ENCODE peak calls at places on chromosomes 16 and 17, in ten cellular contexts. C, B, Z, T, U, M, J, Y, Q and S are unnamed samples.

GRCh38 chr16:88566158-88566557 is 4.0 kb upstream of the ZC3H18 start:
- DNase-seq in Y (no peak), Z (no peak), C (no peak), Q (no peak), B (peak), M (no peak), U (peak), T (no peak), J (no peak), S (no peak)

GRCh38 chr17:78966123-78966813 is 13.5 kb downstream of the LGALS3BP start:
- DNase-seq in U (no peak), Z (no peak), B (no peak), T (no peak), Q (no peak), Y (no peak), C (no peak), M (no peak), J (no peak), S (no peak)

GRCh38 chr17:56867948-56868376 is 34.0 kb downstream of the DGKE start:
- DNase-seq in B (peak), U (peak), Q (peak), M (no peak), Y (peak), C (no peak), T (no peak), Z (no peak), J (no peak), S (no peak)

GRCh38 chr16:58938856-58939255 is 204.7 kb upstream of the GOT2 start:
- DNase-seq in T (no peak), M (no peak), Z (no peak), C (no peak), J (peak), U (no peak), B (no peak), Q (no peak), Y (no peak), S (no peak)

GRCh38 chr16:3157229-3158013 is 22.6 kb downstream of the ZNF213 start:
- DNase-seq in M (peak), Y (peak), U (peak), Q (peak), Z (peak), J (peak), B (peak), C (no peak), T (peak), S (peak)

GRCh38 chr16:57801098-57801855 is 1.0 kb downstream of the KIFC3 start:
- DNase-seq in C (no peak), U (peak), Y (peak), M (no peak), Q (peak), Z (no peak), T (no peak), B (peak), J (no peak), S (peak)

GRCh38 chr17:77374170-77374936 is 233.6 kb downstream of the SEC14L1 start:
- DNase-seq in Y (peak), J (peak), Q (no peak), T (peak), C (no peak), Z (peak), U (peak), M (peak), B (peak), S (no peak)

GRCh38 chr17:65172511-65173136 is 35.5 kb downstream of the RGS9 start:
- DNase-seq in B (no peak), M (no peak), Z (no peak), Y (no peak), U (no peak), T (no peak), Q (no peak), C (no peak), J (no peak), S (no peak)

GRCh38 chr17:9473716-9474115 is 101.9 kb downstream of the STX8 start:
- DNase-seq in Y (no peak), Z (no peak), J (no peak), T (no peak), M (no peak), U (peak), B (peak), C (no peak), Q (peak), S (peak)

GRCh38 chr17:77884019-77884418 is 74.5 kb upstream of the TNRC6C start:
- DNase-seq in T (no peak), Z (no peak), J (peak), Y (peak), Q (no peak), C (no peak), M (peak), U (no peak), B (no peak), S (no peak)

GRCh38 chr17:83093506-83093905 is 14.1 kb downstream of the METRNL start:
- DNase-seq in J (no peak), T (no peak), Z (no peak), M (no peak), B (no peak), Y (no peak), C (no peak), U (no peak), Q (no peak), S (no peak)

GRCh38 chr17:42894283-42895184 is 6.1 kb upstream of the G6PC1 start:
- DNase-seq in U (no peak), Z (no peak), Q (no peak), J (no peak), C (no peak), B (no peak), M (no peak), T (no peak), Y (no peak), S (no peak)

GRCh38 chr16:69322343-69322742 is 8.0 kb downstream of the PDF start:
- DNase-seq in M (no peak), J (no peak), T (no peak), B (no peak), Q (no peak), Y (no peak), Z (no peak), C (no peak), U (no peak), S (no peak)

GRCh38 chr16:66207864-66208226 is 158.6 kb upstream of the CDH5 start:
- DNase-seq in C (no peak), M (no peak), Q (no peak), J (no peak), T (no peak), Y (no peak), U (no peak), B (no peak), Z (no peak), S (no peak)

GRCh38 chr16:86585821-86586611 is 7.7 kb downstream of the FOXL1 start:
- DNase-seq in J (no peak), Q (peak), Z (no peak), B (peak), T (no peak), M (no peak), U (peak), C (no peak), Y (no peak), S (no peak)

GRCh38 chr17:3802461-3803307 is 1.7 kb upstream of the ITGAE start:
- DNase-seq in C (no peak), Z (no peak), U (peak), M (no peak), Q (peak), T (no peak), J (no peak), B (peak), Y (no peak), S (peak)

GRCh38 chr16:54242199-54242598 is 44.4 kb downstream of the IRX3 start:
- DNase-seq in C (no peak), Z (no peak), Y (peak), J (no peak), U (no peak), B (no peak), T (no peak), Q (peak), M (peak), S (no peak)

GRCh38 chr16:46898006-46898405 is 13.8 kb downstream of the GPT2 start:
- DNase-seq in Z (no peak), J (no peak), T (no peak), U (no peak), Y (no peak), M (no peak), C (no peak), Q (no peak), B (no peak), S (no peak)

GRCh38 chr16:53804467-53804866 is 100.5 kb downstream of the FTO start:
- DNase-seq in Z (no peak), M (no peak), Q (no peak), B (no peak), Y (no peak), U (no peak), C (no peak), T (no peak), J (no peak), S (no peak)

GRCh38 chr17:63676540-63676933 is 23.4 kb downstream of the LIMD2 start:
- DNase-seq in C (no peak), B (no peak), U (no peak), Y (no peak), M (peak), Q (no peak), J (no peak), T (no peak), Z (no peak), S (no peak)

GRCh38 chr17:81183316-81183715 is 17.3 kb upstream of the AATK start:
- DNase-seq in B (no peak), J (no peak), Q (no peak), Y (no peak), Z (no peak), C (no peak), M (no peak), U (no peak), T (no peak), S (no peak)

GRCh38 chr17:82320956-82321927 is 3.8 kb upstream of the CD7 start:
- DNase-seq in Q (no peak), Y (no peak), T (peak), C (peak), B (no peak), J (peak), Z (peak), M (no peak), U (no peak), S (no peak)

GRCh38 chr16:76729525-76729924 is 452.3 kb downstream of the CNTNAP4 start:
- DNase-seq in J (no peak), Y (no peak), Z (no peak), Q (no peak), T (no peak), M (no peak), B (no peak), U (no peak), C (no peak), S (no peak)

GRCh38 chr17:60851181-60851580 is 173.5 kb downstream of the BCAS3 start:
- DNase-seq in U (no peak), M (no peak), Y (no peak), C (no peak), Z (no peak), T (no peak), B (no peak), Q (no peak), J (no peak), S (no peak)

GRCh38 chr16:48050871-48051270 is 104.9 kb downstream of the ABCC12 start:
- DNase-seq in M (no peak), Y (no peak), U (no peak), J (no peak), B (no peak), C (no peak), T (no peak), Z (no peak), Q (no peak), S (no peak)

GRCh38 chr17:79136596-79136995 is 62.0 kb downstream of the ENGASE start:
- DNase-seq in M (no peak), J (no peak), U (no peak), Y (no peak), C (no peak), T (no peak), Q (peak), B (no peak), Z (no peak), S (no peak)

GRCh38 chr16:70529051-70529777 is 5.6 kb downstream of the SF3B3 start:
- DNase-seq in T (peak), Z (no peak), Y (no peak), M (peak), B (peak), C (no peak), U (peak), Q (peak), J (no peak), S (no peak)

GRCh38 chr17:69719474-69720048 is 305.1 kb downstream of the MAP2K6 start:
- DNase-seq in B (no peak), Q (no peak), C (no peak), T (no peak), U (no peak), Y (no peak), J (no peak), Z (no peak), M (no peak), S (no peak)

GRCh38 chr17:74373838-74374606 is 6.7 kb downstream of the GPR142 start:
- DNase-seq in B (no peak), T (no peak), J (no peak), Q (no peak), Z (no peak), C (no peak), Y (peak), U (no peak), M (peak), S (no peak)

GRCh38 chr16:86668136-86668535 is 89.8 kb downstream of the FOXL1 start:
- DNase-seq in Z (no peak), Y (no peak), J (no peak), M (no peak), T (no peak), U (peak), B (peak), Q (peak), C (no peak), S (no peak)

GRCh38 chr16:81251871-81252270 is 13.4 kb downstream of the BCO1 start:
- DNase-seq in Y (no peak), M (no peak), Z (no peak), Q (no peak), J (no peak), T (no peak), B (no peak), C (no peak), U (no peak), S (no peak)

GRCh38 chr16:57038151-57038550 is 48.8 kb downstream of the NLRC5 start:
- DNase-seq in B (peak), Q (no peak), C (no peak), J (no peak), M (no peak), T (no peak), Z (no peak), U (peak), Y (no peak), S (no peak)